ENCODE peak calls at places on chromosomes 2 and 18, in six cellular contexts. C, D, T, G, A and P are unnamed samples.
A peak's percentile ranks its signal among the peaks of the same experiment; 100 is the strongest.

GRCh38 chr2:5720426-5720825 is 28.2 kb downstream of the SOX11 start:
- DNase-seq in C (no peak), G (peak; percentile 34), D (peak; percentile 13), A (no peak), T (peak; percentile 76), P (peak; percentile 8)

GRCh38 chr2:73264783-73265182 is 19.5 kb downstream of the FBXO41 start:
- DNase-seq in T (no peak), G (no peak), A (no peak), D (no peak), C (no peak), P (no peak)

GRCh38 chr2:47654790-47655562 is 128.0 kb upstream of the MSH6 start:
- DNase-seq in G (peak; percentile 54), A (no peak), D (no peak), T (no peak), C (no peak), P (peak; percentile 34)

GRCh38 chr2:15920696-15921095 is 19.7 kb upstream of the MYCN start:
- DNase-seq in T (no peak), G (peak; percentile 45), D (no peak), A (no peak), C (no peak), P (no peak)

GRCh38 chr2:186199029-186199428 is 287.0 kb upstream of the ZC3H15 start:
- DNase-seq in D (no peak), T (no peak), C (no peak), G (no peak), A (no peak), P (no peak)

GRCh38 chr2:45083175-45083574 is 73.9 kb upstream of the SIX2 start:
- DNase-seq in C (no peak), T (peak; percentile 2), A (no peak), D (no peak), G (no peak), P (peak; percentile 2)

GRCh38 chr18:57267368-57267767 is 85.0 kb upstream of the ST8SIA3 start:
- DNase-seq in T (no peak), C (no peak), A (peak; percentile 73), D (no peak), G (no peak), P (no peak)

GRCh38 chr18:7846315-7846714 is 279.2 kb downstream of the PTPRM start:
- DNase-seq in T (no peak), G (no peak), D (no peak), A (no peak), C (no peak), P (no peak)

GRCh38 chr2:151422917-151423439 is 13.3 kb downstream of the RIF1 start:
- DNase-seq in A (no peak), T (no peak), D (no peak), G (no peak), C (no peak), P (no peak)

GRCh38 chr18:22559414-22560282 is 141.9 kb upstream of the CTAGE1 start:
- DNase-seq in A (peak; percentile 83), G (peak; percentile 80), C (no peak), T (peak; percentile 70), D (peak; percentile 79), P (peak; percentile 71)

GRCh38 chr2:10530607-10531239 is 82.6 kb upstream of the ODC1 start:
- DNase-seq in G (peak; percentile 44), A (no peak), T (no peak), C (no peak), D (peak; percentile 23), P (no peak)

GRCh38 chr2:218860950-218861381 is 1.4 kb downstream of the WNT6 start:
- DNase-seq in T (peak; percentile 23), A (peak; percentile 93), C (no peak), D (peak; percentile 89), G (peak; percentile 91), P (peak; percentile 96)

GRCh38 chr18:604771-605170 is 8.0 kb downstream of the CLUL1 start:
- DNase-seq in T (no peak), D (no peak), G (no peak), A (no peak), C (no peak), P (no peak)

GRCh38 chr18:42113529-42114191 is 158.6 kb downstream of the PIK3C3 start:
- DNase-seq in A (no peak), D (peak; percentile 59), C (no peak), T (peak; percentile 73), G (no peak), P (peak; percentile 20)

GRCh38 chr2:197453914-197454398 is 604 bp downstream of the COQ10B start:
- DNase-seq in A (no peak), T (peak; percentile 94), C (peak; percentile 91), G (no peak), D (peak; percentile 97), P (no peak)

GRCh38 chr2:105951390-105951694 is 206.6 kb downstream of the NCK2 start:
- DNase-seq in A (no peak), D (no peak), T (no peak), G (no peak), C (no peak), P (no peak)

GRCh38 chr2:9220201-9220600 is 13.6 kb downstream of the ASAP2 start:
- DNase-seq in T (no peak), A (no peak), D (peak; percentile 25), G (no peak), C (no peak), P (no peak)

GRCh38 chr2:181138816-181139215 is 158.4 kb downstream of the UBE2E3 start:
- DNase-seq in A (no peak), G (peak; percentile 4), C (no peak), T (peak; percentile 40), D (peak; percentile 10), P (no peak)

GRCh38 chr2:32363588-32363987 is 6.8 kb downstream of the BIRC6 start:
- DNase-seq in T (peak; percentile 14), A (peak; percentile 38), G (no peak), D (no peak), C (no peak), P (no peak)

GRCh38 chr18:31684279-31685096 is at the start of gene B4GALT6:
- DNase-seq in T (peak; percentile 25), C (no peak), G (peak; percentile 61), D (no peak), A (no peak), P (peak; percentile 38)

GRCh38 chr2:212725180-212725579 is 186.6 kb upstream of the ERBB4 start:
- DNase-seq in G (no peak), C (no peak), D (no peak), T (no peak), A (no peak), P (no peak)

GRCh38 chr18:10015288-10015701 is 101.5 kb downstream of the VAPA start:
- DNase-seq in T (no peak), D (peak; percentile 79), A (peak; percentile 76), C (peak; percentile 34), G (peak; percentile 14), P (peak; percentile 59)

GRCh38 chr2:6053711-6054393 is 361.7 kb downstream of the SOX11 start:
- DNase-seq in A (no peak), C (no peak), T (no peak), G (no peak), D (no peak), P (no peak)

GRCh38 chr2:37357461-37358008 is 13.1 kb downstream of the QPCT start:
- DNase-seq in T (no peak), D (no peak), A (no peak), G (no peak), C (no peak), P (no peak)

GRCh38 chr2:62939735-62940491 is 110.7 kb upstream of the OTX1 start:
- DNase-seq in G (peak; percentile 70), A (peak; percentile 14), D (peak; percentile 92), T (peak; percentile 71), C (peak; percentile 85), P (no peak)

GRCh38 chr2:96158554-96158940 is 13.3 kb upstream of the DUSP2 start:
- DNase-seq in C (no peak), G (no peak), T (no peak), D (no peak), A (no peak), P (no peak)